ENCODE peak calls at places on chromosomes 12 and 14, in seven cellular contexts. B is K562, W is HepG2, G is GM12878, I is H1, D is GM12892, T is SK-N-SH. H is an unnamed sample.
A peak's percentile ranks its signal among the peaks of the same experiment; 100 is the strongest.

GRCh38 chr12:40999212-40999611 is 188.9 kb upstream of the PDZRN4 start:
- DNase-seq in I (no peak), G (no peak), T (no peak), D (no peak), W (no peak), B (no peak), H (no peak)

GRCh38 chr12:120290541-120291312 is 976 bp downstream of the RNU4-2 start:
- DNase-seq in T (no peak), W (peak; percentile 35), G (no peak), I (peak; percentile 64), B (no peak), D (no peak), H (no peak)

GRCh38 chr12:57151741-57152407 is 4.5 kb upstream of the LRP1-AS start:
- DNase-seq in D (no peak), W (no peak), I (no peak), B (no peak), G (no peak), T (peak; percentile 62), H (no peak)

GRCh38 chr14:61108742-61109141 is 127.7 kb downstream of the SLC38A6 start:
- DNase-seq in B (no peak), G (no peak), T (no peak), D (no peak), I (peak; percentile 13), W (no peak), H (no peak)

GRCh38 chr14:57576498-57576897 is 82.8 kb upstream of the CCDC198 start:
- DNase-seq in G (no peak), I (no peak), W (no peak), T (no peak), D (no peak), B (no peak), H (no peak)

GRCh38 chr14:45253754-45254300 is 825 bp upstream of the MIS18BP1 start:
- DNase-seq in G (no peak), T (no peak), I (no peak), D (no peak), W (no peak), B (no peak), H (no peak)

GRCh38 chr14:28299227-28299626 is 467.4 kb upstream of the FOXG1 start:
- DNase-seq in I (no peak), G (no peak), T (no peak), B (no peak), W (no peak), D (no peak), H (no peak)

GRCh38 chr14:36254020-36254614 is 66.3 kb downstream of the MBIP start:
- DNase-seq in T (no peak), B (no peak), W (peak; percentile 56), D (no peak), G (no peak), I (peak; percentile 52), H (no peak)

GRCh38 chr12:52248541-52249035 is 15.5 kb downstream of the KRT7 start:
- DNase-seq in B (no peak), W (no peak), D (no peak), G (no peak), I (no peak), T (no peak), H (no peak)

GRCh38 chr12:77120156-77120555 is 54.8 kb upstream of the E2F7 start:
- DNase-seq in I (no peak), W (no peak), B (no peak), D (no peak), T (no peak), G (no peak), H (no peak)

GRCh38 chr12:25997401-25997973 is 39.0 kb downstream of the RASSF8 start:
- DNase-seq in D (no peak), W (no peak), I (no peak), B (no peak), T (no peak), G (no peak), H (no peak)

GRCh38 chr14:63542231-63542999 is 762 bp downstream of the PPP2R5E start:
- DNase-seq in G (no peak), W (no peak), B (peak; percentile 35), D (peak; percentile 15), T (peak; percentile 62), I (peak; percentile 61), H (no peak)

GRCh38 chr12:14239350-14239934 is 126.0 kb upstream of the ATF7IP start:
- DNase-seq in T (peak; percentile 45), G (peak; percentile 86), D (no peak), B (no peak), I (peak; percentile 61), W (peak; percentile 85), H (no peak)

GRCh38 chr14:74326369-74327152 is 21.7 kb upstream of the VRTN start:
- DNase-seq in I (peak; percentile 85), W (peak; percentile 26), T (peak; percentile 10), B (no peak), G (no peak), D (no peak), H (no peak)

GRCh38 chr12:112528521-112528920 is 109.8 kb downstream of the PTPN11 start:
- DNase-seq in T (no peak), D (no peak), W (no peak), I (no peak), B (no peak), G (no peak), H (no peak)

GRCh38 chr12:112527082-112527481 is 108.3 kb downstream of the PTPN11 start:
- DNase-seq in T (no peak), W (no peak), G (no peak), D (no peak), I (no peak), B (no peak), H (no peak)

GRCh38 chr12:112527501-112527900 is 108.8 kb downstream of the PTPN11 start:
- DNase-seq in G (no peak), I (no peak), W (no peak), B (no peak), T (no peak), D (no peak), H (no peak)

GRCh38 chr12:112532106-112532505 is 113.4 kb downstream of the PTPN11 start:
- DNase-seq in T (no peak), I (no peak), D (no peak), G (no peak), W (no peak), B (no peak), H (no peak)

DNA sequence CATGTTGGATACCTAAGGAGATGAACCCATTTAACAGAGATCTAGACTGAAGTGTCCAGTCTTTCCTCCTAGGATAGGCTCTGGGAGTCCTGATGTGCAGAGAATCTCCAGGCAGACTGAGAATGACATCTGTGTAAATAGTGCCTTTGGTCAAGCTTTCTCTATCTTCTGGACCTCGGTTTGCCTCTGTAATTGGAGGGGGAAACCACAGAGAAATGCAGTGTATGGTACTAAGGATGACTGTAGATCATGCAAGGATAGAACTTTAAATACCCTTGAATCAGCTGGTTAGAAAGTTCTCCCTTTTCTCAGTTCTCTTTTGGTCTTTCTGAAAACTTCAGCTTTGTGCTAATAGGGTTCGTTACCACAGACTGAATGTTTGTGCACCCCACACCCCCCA is 112.2 kb downstream of the PTPN11 start:
- DNase-seq in W (no peak), I (no peak), T (no peak), D (no peak), G (no peak), B (no peak), H (no peak)
- TF ChIP-seq POLR2AphosphoS5 in W (no peak), I (no peak), T (no peak), D (no peak), G (no peak), B (no peak), H (no peak)

GRCh38 chr12:18074001-18074400 is 16.0 kb downstream of the RERGL start:
- DNase-seq in B (no peak), W (no peak), G (no peak), D (no peak), I (no peak), T (no peak), H (no peak)
- TF ChIP-seq TAF1 in B (no peak), W (no peak), G (no peak), D (no peak), I (no peak), T (no peak), H (no peak)

GRCh38 chr12:98185606-98186005 is 329.8 kb upstream of the TMPO start:
- DNase-seq in I (no peak), D (no peak), G (no peak), T (no peak), W (no peak), B (no peak), H (no peak)

GRCh38 chr12:98182791-98183190 is 332.6 kb upstream of the TMPO start:
- DNase-seq in G (no peak), T (no peak), W (no peak), I (no peak), D (no peak), B (no peak), H (no peak)

GRCh38 chr12:98188649-98189048 is 326.7 kb upstream of the TMPO start:
- DNase-seq in G (no peak), T (no peak), W (no peak), B (no peak), D (no peak), I (no peak), H (no peak)
- TF ChIP-seq POLR2AphosphoS5 in G (no peak), T (no peak), W (no peak), B (no peak), D (no peak), I (no peak), H (no peak)

GRCh38 chr14:87102979-87103378 is 890.0 kb downstream of the GALC start:
- DNase-seq in G (no peak), I (no peak), T (no peak), W (no peak), D (no peak), B (no peak), H (no peak)
- TF ChIP-seq TAF1 in G (no peak), I (no peak), T (no peak), W (no peak), D (no peak), B (no peak), H (no peak)

DNA sequence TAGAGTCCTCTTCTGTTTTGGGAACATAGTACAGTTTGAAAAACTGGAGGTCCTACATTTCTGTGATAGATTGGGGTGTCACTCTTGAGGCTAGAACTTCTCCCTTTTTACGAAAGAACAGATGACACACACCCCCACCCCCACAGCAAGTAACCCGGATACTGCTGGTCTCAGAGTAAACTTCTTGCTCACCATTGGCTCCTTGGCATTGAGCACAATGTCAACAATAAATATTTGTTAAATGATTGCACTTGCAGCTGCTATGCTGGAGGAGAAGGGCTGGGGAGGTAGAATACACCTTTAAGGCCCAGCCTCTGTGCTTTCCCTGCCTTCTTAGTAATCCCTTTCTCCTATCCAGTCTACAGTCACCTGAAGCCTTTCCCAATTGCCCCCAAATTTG is 149.8 kb downstream of the TGFB3 start:
- DNase-seq in I (no peak), B (peak; percentile 44), W (no peak), T (no peak), D (no peak), G (no peak), H (no peak)
- TF ChIP-seq POLR2AphosphoS5 in I (no peak), B (no peak), W (no peak), T (no peak), D (no peak), G (no peak), H (no peak)

DNA sequence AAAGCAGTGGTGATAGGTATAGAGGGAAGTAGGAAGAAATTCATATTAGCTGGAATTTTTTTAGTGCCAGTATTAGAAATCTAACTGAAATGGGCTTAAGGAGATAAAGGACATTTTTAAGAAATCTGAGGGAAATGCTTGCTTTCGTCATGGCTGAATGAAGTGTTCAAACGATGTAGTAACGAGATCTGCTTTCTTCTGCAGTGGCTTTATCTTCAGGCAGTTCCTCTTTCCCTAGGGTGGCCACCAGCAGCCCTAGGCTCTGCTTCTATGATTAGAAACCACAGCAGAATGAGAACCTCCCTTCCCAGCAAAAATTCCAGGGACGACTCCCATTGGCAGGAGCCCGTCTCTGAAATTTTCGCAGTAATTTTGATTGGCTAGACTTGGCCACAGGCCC is 163.9 kb upstream of the FRMD6 start:
- DNase-seq in G (no peak), T (no peak), D (no peak), I (no peak), W (no peak), B (no peak), H (no peak)
- TF ChIP-seq TAF1 in G (no peak), T (no peak), D (no peak), I (no peak), W (no peak), B (no peak), H (no peak)